ENCODE peak calls at places on chromosomes 1 and 21, in six cellular contexts. J, W, E, X, T and V are unnamed samples.

GRCh38 chr1:65177457-65177856 is 29.5 kb downstream of the AK4 start:
- DNase-seq in J (no peak), W (no peak), E (no peak), X (no peak), T (no peak), V (no peak)

GRCh38 chr1:117321680-117322609 is 45.3 kb upstream of the MAN1A2 start:
- DNase-seq in J (no peak), W (no peak), E (no peak), X (no peak), T (no peak), V (no peak)

GRCh38 chr1:12745992-12746323 is at the start of gene CFAP107:
- DNase-seq in J (no peak), W (no peak), E (no peak), X (no peak), T (no peak), V (no peak)

GRCh38 chr1:205493241-205494085 is 11.0 kb upstream of the CDK18 start:
- DNase-seq in J (peak), W (no peak), E (no peak), X (no peak), T (no peak), V (peak)

GRCh38 chr21:40173833-40174232 is 306.6 kb downstream of the PCP4 start:
- DNase-seq in J (no peak), W (no peak), E (no peak), X (no peak), T (peak), V (no peak)

GRCh38 chr1:68954841-68955240 is 458.0 kb upstream of the DEPDC1 start:
- DNase-seq in J (no peak), W (no peak), E (no peak), X (no peak), T (no peak), V (no peak)

GRCh38 chr1:25754421-25755195 is 45.4 kb upstream of the SELENON start:
- DNase-seq in J (no peak), W (no peak), E (peak), X (no peak), T (no peak), V (no peak)

GRCh38 chr1:3356827-3357457 is 97.5 kb upstream of the ARHGEF16 start:
- DNase-seq in J (no peak), W (no peak), E (no peak), X (no peak), T (no peak), V (no peak)

GRCh38 chr1:21647431-21648373 is 21.5 kb downstream of the RAP1GAP start:
- DNase-seq in J (no peak), W (no peak), E (no peak), X (no peak), T (peak), V (no peak)

GRCh38 chr1:175182347-175182746 is 10.2 kb downstream of the KIAA0040 start:
- DNase-seq in J (no peak), W (no peak), E (no peak), X (no peak), T (no peak), V (no peak)

GRCh38 chr1:203063287-203063686 is 22.5 kb downstream of the MYOG start:
- DNase-seq in J (no peak), W (no peak), E (no peak), X (no peak), T (no peak), V (no peak)

DNA sequence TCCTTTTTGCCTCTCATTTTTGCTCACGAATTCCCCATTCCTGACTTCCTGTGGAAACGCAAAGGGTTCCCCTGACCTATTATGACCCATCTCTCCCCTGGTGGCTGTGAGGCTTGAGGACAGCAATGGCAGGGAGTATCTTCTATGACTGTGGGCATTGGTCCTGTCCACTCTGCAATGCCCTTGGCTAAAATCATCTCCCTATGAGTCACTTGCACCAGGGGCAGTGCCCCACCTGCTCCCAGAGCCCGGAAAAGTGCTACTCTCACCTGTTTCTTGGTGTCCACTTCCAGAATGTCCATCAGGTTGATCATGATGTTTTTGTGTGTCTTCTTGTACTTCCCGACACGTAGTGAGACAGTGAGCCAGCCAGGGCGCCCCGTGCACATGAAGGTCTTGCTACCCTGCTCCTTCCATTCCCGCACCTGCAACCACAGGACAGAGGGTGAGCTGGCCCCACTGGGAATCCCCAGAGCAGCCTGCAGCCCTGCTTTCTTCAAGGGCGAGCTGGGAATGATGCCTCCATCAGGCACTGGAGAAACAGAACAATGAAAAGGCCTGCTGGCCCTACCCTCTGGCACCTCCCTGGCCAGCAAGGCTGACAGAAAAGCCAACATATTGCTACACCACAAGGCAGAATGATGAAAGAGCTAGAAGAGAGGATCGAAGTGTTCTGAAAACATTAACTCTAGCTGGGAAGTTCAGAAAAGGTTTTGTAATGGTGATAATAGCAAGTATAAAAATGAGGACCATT is 3.5 kb downstream of the DHCR24 start:
- DNase-seq in J (no peak), W (no peak), E (no peak), X (no peak), T (no peak), V (no peak)
- H3K4me3 ChIP-seq in J (no peak), W (no peak), E (no peak), X (peak), T (no peak), V (no peak)

GRCh38 chr1:56387071-56387747 is 192.2 kb downstream of the PLPP3 start:
- DNase-seq in J (no peak), W (no peak), E (no peak), X (no peak), T (no peak), V (no peak)

GRCh38 chr1:56390540-56390867 is 188.9 kb downstream of the PLPP3 start:
- DNase-seq in J (no peak), W (no peak), E (no peak), X (no peak), T (no peak), V (no peak)

GRCh38 chr1:56394298-56394697 is 185.1 kb downstream of the PLPP3 start:
- DNase-seq in J (no peak), W (no peak), E (no peak), X (no peak), T (no peak), V (no peak)

GRCh38 chr1:56390934-56391731 is 188.2 kb downstream of the PLPP3 start:
- DNase-seq in J (no peak), W (no peak), E (no peak), X (no peak), T (no peak), V (no peak)

GRCh38 chr1:56389813-56390539 is 189.4 kb downstream of the PLPP3 start:
- DNase-seq in J (no peak), W (no peak), E (no peak), X (no peak), T (peak), V (no peak)
- H3K27ac ChIP-seq in J (no peak), W (peak), E (no peak), X (no peak), T (peak), V (no peak)

GRCh38 chr1:91594383-91595065 is 93.9 kb downstream of the CDC7 start:
- DNase-seq in J (peak), W (no peak), E (no peak), X (no peak), T (no peak), V (no peak)

GRCh38 chr1:91592716-91593477 is 92.2 kb downstream of the CDC7 start:
- DNase-seq in J (no peak), W (no peak), E (no peak), X (no peak), T (no peak), V (no peak)

GRCh38 chr1:91589438-91589837 is 88.8 kb downstream of the CDC7 start:
- DNase-seq in J (no peak), W (no peak), E (no peak), X (no peak), T (no peak), V (no peak)

GRCh38 chr1:91596474-91596873 is 95.8 kb downstream of the CDC7 start:
- DNase-seq in J (no peak), W (no peak), E (no peak), X (no peak), T (no peak), V (no peak)

GRCh38 chr1:91591175-91591968 is 90.7 kb downstream of the CDC7 start:
- DNase-seq in J (no peak), W (no peak), E (no peak), X (no peak), T (no peak), V (no peak)
- H3K4me3 ChIP-seq in J (no peak), W (no peak), E (peak), X (no peak), T (no peak), V (no peak)

GRCh38 chr1:155944396-155944728 is 2.9 kb downstream of the RXFP4 start:
- DNase-seq in J (no peak), W (no peak), E (no peak), X (no peak), T (no peak), V (no peak)
- H3K27ac ChIP-seq in J (no peak), W (peak), E (no peak), X (peak), T (no peak), V (no peak)

GRCh38 chr1:207058252-207058651 is 5.2 kb downstream of the PFKFB2 start:
- DNase-seq in J (no peak), W (peak), E (no peak), X (no peak), T (no peak), V (no peak)

GRCh38 chr1:207059881-207060280 is 6.8 kb downstream of the PFKFB2 start:
- DNase-seq in J (no peak), W (no peak), E (no peak), X (no peak), T (no peak), V (no peak)

GRCh38 chr1:207056673-207057072 is 3.6 kb downstream of the PFKFB2 start:
- DNase-seq in J (no peak), W (no peak), E (no peak), X (no peak), T (no peak), V (no peak)

GRCh38 chr1:207060596-207060995 is 7.5 kb downstream of the PFKFB2 start:
- DNase-seq in J (no peak), W (no peak), E (no peak), X (no peak), T (no peak), V (no peak)

GRCh38 chr1:207058878-207059867 is 6.1 kb downstream of the PFKFB2 start:
- DNase-seq in J (no peak), W (no peak), E (no peak), X (no peak), T (no peak), V (no peak)
- H3K4me3 ChIP-seq in J (no peak), W (peak), E (no peak), X (no peak), T (no peak), V (no peak)